ENCODE peak calls at places on chromosomes 1 and 21, in nine cellular contexts. One of them, this sample, is unnamed.

GRCh38 chr1:180131510-180131909 is 23.2 kb upstream of the QSOX1 start:
- DNase-seq in lower lobe of right lung: peak; percentile 71
- DNase-seq in hepatocyte: peak; percentile 55
- DNase-seq in pancreas: no peak
- DNase-seq in Calu3: no peak
- DNase-seq in heart left ventricle: no peak
- DNase-seq in osteoblast: peak; percentile 92
- DNase-seq in tibial nerve: no peak
- DNase-seq in PC-9: no peak
- DNase-seq in this sample: no peak

GRCh38 chr1:201346337-201346939 is 31.0 kb downstream of the TNNT2 start:
- DNase-seq in osteoblast: peak; percentile 91
- DNase-seq in Calu3: peak; percentile 82
- DNase-seq in PC-9: peak; percentile 62
- DNase-seq in tibial nerve: peak; percentile 33
- DNase-seq in lower lobe of right lung: peak; percentile 17
- DNase-seq in hepatocyte: peak; percentile 74
- DNase-seq in heart left ventricle: peak; percentile 40
- DNase-seq in pancreas: no peak
- DNase-seq in this sample: no peak

GRCh38 chr1:212637902-212638301 is 29.3 kb downstream of the ATF3 start:
- DNase-seq in Calu3: no peak
- DNase-seq in lower lobe of right lung: no peak
- DNase-seq in heart left ventricle: no peak
- DNase-seq in pancreas: no peak
- DNase-seq in osteoblast: peak; percentile 82
- DNase-seq in tibial nerve: no peak
- DNase-seq in PC-9: no peak
- DNase-seq in hepatocyte: no peak
- DNase-seq in this sample: no peak

GRCh38 chr1:115214098-115214497 is 124.0 kb downstream of the NGF start:
- DNase-seq in tibial nerve: no peak
- DNase-seq in lower lobe of right lung: no peak
- DNase-seq in pancreas: no peak
- DNase-seq in Calu3: no peak
- DNase-seq in PC-9: no peak
- DNase-seq in hepatocyte: peak; percentile 35
- DNase-seq in heart left ventricle: no peak
- DNase-seq in osteoblast: no peak
- DNase-seq in this sample: no peak

GRCh38 chr1:17610713-17611112 is 71.2 kb downstream of the ARHGEF10L start:
- DNase-seq in tibial nerve: no peak
- DNase-seq in Calu3: no peak
- DNase-seq in heart left ventricle: no peak
- DNase-seq in pancreas: no peak
- DNase-seq in hepatocyte: no peak
- DNase-seq in lower lobe of right lung: no peak
- DNase-seq in osteoblast: peak; percentile 61
- DNase-seq in PC-9: no peak
- DNase-seq in this sample: no peak

GRCh38 chr21:27393726-27394125 is 426.8 kb upstream of the ADAMTS5 start:
- DNase-seq in tibial nerve: no peak
- DNase-seq in osteoblast: no peak
- DNase-seq in lower lobe of right lung: no peak
- DNase-seq in Calu3: no peak
- DNase-seq in PC-9: no peak
- DNase-seq in hepatocyte: no peak
- DNase-seq in heart left ventricle: no peak
- DNase-seq in pancreas: no peak
- DNase-seq in this sample: no peak

GRCh38 chr1:47917696-47918095 is 79.5 kb downstream of the TRABD2B start:
- DNase-seq in lower lobe of right lung: no peak
- DNase-seq in Calu3: no peak
- DNase-seq in PC-9: no peak
- DNase-seq in osteoblast: no peak
- DNase-seq in heart left ventricle: no peak
- DNase-seq in tibial nerve: no peak
- DNase-seq in pancreas: no peak
- DNase-seq in hepatocyte: no peak
- DNase-seq in this sample: no peak

GRCh38 chr1:33163621-33164071 is 18.2 kb downstream of the TRIM62 start:
- DNase-seq in pancreas: no peak
- DNase-seq in tibial nerve: no peak
- DNase-seq in heart left ventricle: no peak
- DNase-seq in Calu3: no peak
- DNase-seq in hepatocyte: no peak
- DNase-seq in PC-9: peak; percentile 64
- DNase-seq in osteoblast: peak; percentile 95
- DNase-seq in lower lobe of right lung: no peak
- DNase-seq in this sample: no peak

GRCh38 chr21:40660461-40660860 is 186.5 kb downstream of the DSCAM start:
- DNase-seq in Calu3: no peak
- DNase-seq in osteoblast: no peak
- DNase-seq in tibial nerve: no peak
- DNase-seq in heart left ventricle: no peak
- DNase-seq in hepatocyte: no peak
- DNase-seq in PC-9: no peak
- DNase-seq in lower lobe of right lung: no peak
- DNase-seq in pancreas: no peak
- DNase-seq in this sample: no peak

GRCh38 chr1:108064255-108064654 is 99.3 kb upstream of the VAV3 start:
- DNase-seq in lower lobe of right lung: no peak
- DNase-seq in tibial nerve: no peak
- DNase-seq in PC-9: no peak
- DNase-seq in pancreas: no peak
- DNase-seq in hepatocyte: no peak
- DNase-seq in osteoblast: no peak
- DNase-seq in Calu3: no peak
- DNase-seq in heart left ventricle: no peak
- DNase-seq in this sample: no peak

GRCh38 chr1:234683856-234684632 is 74.1 kb upstream of the IRF2BP2 start:
- DNase-seq in hepatocyte: peak; percentile 75
- DNase-seq in Calu3: peak; percentile 66
- DNase-seq in heart left ventricle: peak; percentile 78
- DNase-seq in lower lobe of right lung: peak; percentile 75
- DNase-seq in tibial nerve: peak; percentile 79
- DNase-seq in pancreas: peak; percentile 71
- DNase-seq in PC-9: peak; percentile 56
- DNase-seq in osteoblast: no peak
- DNase-seq in this sample: peak; percentile 91

GRCh38 chr1:200274121-200274520 is 135.7 kb downstream of the ZNF281 start:
- DNase-seq in hepatocyte: no peak
- DNase-seq in lower lobe of right lung: no peak
- DNase-seq in pancreas: no peak
- DNase-seq in Calu3: no peak
- DNase-seq in heart left ventricle: no peak
- DNase-seq in PC-9: no peak
- DNase-seq in osteoblast: no peak
- DNase-seq in tibial nerve: no peak
- DNase-seq in this sample: no peak

GRCh38 chr1:19057182-19057779 is 100.8 kb upstream of the IFFO2 start:
- DNase-seq in Calu3: no peak
- DNase-seq in pancreas: no peak
- DNase-seq in heart left ventricle: no peak
- DNase-seq in PC-9: no peak
- DNase-seq in lower lobe of right lung: no peak
- DNase-seq in tibial nerve: no peak
- DNase-seq in osteoblast: peak; percentile 65
- DNase-seq in hepatocyte: no peak
- DNase-seq in this sample: no peak
- TF ChIP-seq CTCF in Calu3: no peak
- TF ChIP-seq CTCF in pancreas: no peak
- TF ChIP-seq CTCF in heart left ventricle: no peak
- TF ChIP-seq CTCF in PC-9: no peak
- TF ChIP-seq CTCF in lower lobe of right lung: no peak
- TF ChIP-seq CTCF in tibial nerve: no peak
- TF ChIP-seq CTCF in osteoblast: no peak
- TF ChIP-seq CTCF in hepatocyte: no peak
- TF ChIP-seq CTCF in this sample: no peak

GRCh38 chr1:41420351-41420750 is 59.1 kb downstream of the FOXO6 start:
- DNase-seq in tibial nerve: no peak
- DNase-seq in lower lobe of right lung: no peak
- DNase-seq in heart left ventricle: no peak
- DNase-seq in pancreas: no peak
- DNase-seq in osteoblast: no peak
- DNase-seq in hepatocyte: no peak
- DNase-seq in Calu3: no peak
- DNase-seq in PC-9: no peak
- DNase-seq in this sample: no peak

GRCh38 chr1:41417335-41417682 is 56.1 kb downstream of the FOXO6 start:
- DNase-seq in osteoblast: no peak
- DNase-seq in hepatocyte: no peak
- DNase-seq in Calu3: no peak
- DNase-seq in tibial nerve: no peak
- DNase-seq in lower lobe of right lung: no peak
- DNase-seq in pancreas: no peak
- DNase-seq in heart left ventricle: no peak
- DNase-seq in PC-9: no peak
- DNase-seq in this sample: no peak

GRCh38 chr1:41419584-41420295 is 58.5 kb downstream of the FOXO6 start:
- DNase-seq in osteoblast: peak; percentile 34
- DNase-seq in Calu3: no peak
- DNase-seq in tibial nerve: no peak
- DNase-seq in lower lobe of right lung: no peak
- DNase-seq in heart left ventricle: no peak
- DNase-seq in PC-9: no peak
- DNase-seq in pancreas: no peak
- DNase-seq in hepatocyte: no peak
- DNase-seq in this sample: no peak

GRCh38 chr1:41417746-41418145 is 56.5 kb downstream of the FOXO6 start:
- DNase-seq in pancreas: no peak
- DNase-seq in lower lobe of right lung: no peak
- DNase-seq in hepatocyte: no peak
- DNase-seq in osteoblast: peak; percentile 60
- DNase-seq in heart left ventricle: no peak
- DNase-seq in PC-9: no peak
- DNase-seq in tibial nerve: no peak
- DNase-seq in Calu3: no peak
- DNase-seq in this sample: no peak

GRCh38 chr1:41418868-41419583 is 57.8 kb downstream of the FOXO6 start:
- DNase-seq in hepatocyte: peak; percentile 48
- DNase-seq in heart left ventricle: peak; percentile 90
- DNase-seq in tibial nerve: peak; percentile 18
- DNase-seq in Calu3: peak; percentile 93
- DNase-seq in PC-9: peak; percentile 98
- DNase-seq in osteoblast: peak; percentile 99
- DNase-seq in pancreas: peak; percentile 78
- DNase-seq in lower lobe of right lung: peak; percentile 77
- DNase-seq in this sample: peak; percentile 92
- TF ChIP-seq CTCF in hepatocyte: no peak
- TF ChIP-seq CTCF in heart left ventricle: no peak
- TF ChIP-seq CTCF in tibial nerve: no peak
- TF ChIP-seq CTCF in Calu3: no peak
- TF ChIP-seq CTCF in PC-9: peak; percentile 28
- TF ChIP-seq CTCF in osteoblast: peak; percentile 11
- TF ChIP-seq CTCF in pancreas: no peak
- TF ChIP-seq CTCF in lower lobe of right lung: no peak
- TF ChIP-seq CTCF in this sample: no peak

DNA sequence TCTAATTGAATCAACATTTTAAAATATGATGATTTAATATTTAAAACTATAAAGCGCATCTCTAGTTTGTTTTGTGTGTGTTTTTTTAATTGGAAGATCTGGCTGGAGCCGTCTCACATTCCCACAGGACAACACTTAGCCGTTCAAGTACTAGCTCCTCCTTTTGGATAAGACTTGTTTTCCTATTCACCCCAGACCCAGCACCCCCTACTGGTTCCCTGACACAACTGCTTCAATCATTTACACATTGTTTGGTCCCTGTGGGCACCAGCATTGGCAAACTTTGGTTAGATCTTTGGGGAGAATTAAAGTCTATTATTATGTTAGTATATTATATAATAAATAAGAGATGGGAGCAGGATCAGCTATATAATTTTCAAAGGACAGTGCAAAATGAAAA is 34.5 kb downstream of the TYW3 start:
- DNase-seq in pancreas: no peak
- DNase-seq in osteoblast: no peak
- DNase-seq in Calu3: peak; percentile 29
- DNase-seq in lower lobe of right lung: no peak
- DNase-seq in tibial nerve: no peak
- DNase-seq in PC-9: no peak
- DNase-seq in heart left ventricle: no peak
- DNase-seq in hepatocyte: no peak
- DNase-seq in this sample: no peak
- TF ChIP-seq CTCF in pancreas: no peak
- TF ChIP-seq CTCF in osteoblast: peak; percentile 52
- TF ChIP-seq CTCF in Calu3: peak; percentile 41
- TF ChIP-seq CTCF in lower lobe of right lung: no peak
- TF ChIP-seq CTCF in tibial nerve: no peak
- TF ChIP-seq CTCF in PC-9: peak; percentile 57
- TF ChIP-seq CTCF in heart left ventricle: no peak
- TF ChIP-seq CTCF in hepatocyte: no peak
- TF ChIP-seq CTCF in this sample: no peak

GRCh38 chr1:244010191-244010590 is 40.9 kb upstream of the ZBTB18 start:
- DNase-seq in osteoblast: peak; percentile 13
- DNase-seq in heart left ventricle: no peak
- DNase-seq in PC-9: peak; percentile 10
- DNase-seq in tibial nerve: no peak
- DNase-seq in hepatocyte: no peak
- DNase-seq in lower lobe of right lung: no peak
- DNase-seq in Calu3: peak; percentile 26
- DNase-seq in pancreas: no peak
- DNase-seq in this sample: no peak
- TF ChIP-seq CTCF in osteoblast: no peak
- TF ChIP-seq CTCF in heart left ventricle: no peak
- TF ChIP-seq CTCF in PC-9: peak; percentile 41
- TF ChIP-seq CTCF in tibial nerve: no peak
- TF ChIP-seq CTCF in hepatocyte: no peak
- TF ChIP-seq CTCF in lower lobe of right lung: no peak
- TF ChIP-seq CTCF in Calu3: no peak
- TF ChIP-seq CTCF in pancreas: no peak
- TF ChIP-seq CTCF in this sample: no peak

This sample was measured in gastrocnemius medialis.